ENCODE peak calls at places on chromosome 1, in ten cellular contexts. One of them, this sample, is unnamed.
A peak's percentile ranks its signal among the peaks of the same experiment; 100 is the strongest.

GRCh38 chr1:100834779-100835645 is 59.6 kb downstream of the EXTL2 start:
- DNase-seq in trophoblast cell: peak; percentile 33
- DNase-seq in SJSA1: no peak
- DNase-seq in endodermal cell: peak; percentile 67
- DNase-seq in BE2C: no peak
- DNase-seq in psoas muscle: no peak
- DNase-seq in body of pancreas: no peak
- DNase-seq in heart right ventricle: no peak
- DNase-seq in CD8-positive, alpha-beta memory T cell: no peak
- DNase-seq in CD8-positive, alpha-beta T cell: no peak
- DNase-seq in this sample: peak; percentile 5

GRCh38 chr1:7558921-7559869 is 211.9 kb upstream of the VAMP3 start:
- DNase-seq in CD8-positive, alpha-beta T cell: no peak
- DNase-seq in BE2C: no peak
- DNase-seq in body of pancreas: no peak
- DNase-seq in endodermal cell: no peak
- DNase-seq in SJSA1: no peak
- DNase-seq in heart right ventricle: no peak
- DNase-seq in CD8-positive, alpha-beta memory T cell: no peak
- DNase-seq in psoas muscle: peak; percentile 30
- DNase-seq in trophoblast cell: no peak
- DNase-seq in this sample: no peak

GRCh38 chr1:10834770-10835412 is 38.4 kb upstream of the CASZ1 start:
- DNase-seq in SJSA1: no peak
- DNase-seq in psoas muscle: no peak
- DNase-seq in body of pancreas: no peak
- DNase-seq in heart right ventricle: no peak
- DNase-seq in endodermal cell: no peak
- DNase-seq in CD8-positive, alpha-beta T cell: no peak
- DNase-seq in trophoblast cell: no peak
- DNase-seq in CD8-positive, alpha-beta memory T cell: no peak
- DNase-seq in BE2C: no peak
- DNase-seq in this sample: no peak

GRCh38 chr1:38559180-38559874 is 300.2 kb downstream of the RRAGC start:
- DNase-seq in CD8-positive, alpha-beta T cell: peak; percentile 82
- DNase-seq in psoas muscle: no peak
- DNase-seq in SJSA1: no peak
- DNase-seq in endodermal cell: peak; percentile 65
- DNase-seq in body of pancreas: peak; percentile 18
- DNase-seq in BE2C: no peak
- DNase-seq in heart right ventricle: no peak
- DNase-seq in trophoblast cell: no peak
- DNase-seq in CD8-positive, alpha-beta memory T cell: peak; percentile 74
- DNase-seq in this sample: no peak

GRCh38 chr1:64884261-64885040 is 81.9 kb downstream of the JAK1 start:
- DNase-seq in SJSA1: no peak
- DNase-seq in body of pancreas: no peak
- DNase-seq in CD8-positive, alpha-beta T cell: no peak
- DNase-seq in CD8-positive, alpha-beta memory T cell: no peak
- DNase-seq in trophoblast cell: no peak
- DNase-seq in BE2C: no peak
- DNase-seq in psoas muscle: no peak
- DNase-seq in endodermal cell: no peak
- DNase-seq in heart right ventricle: no peak
- DNase-seq in this sample: no peak

GRCh38 chr1:1137256-1138045 is 21.6 kb upstream of the C1orf159 start:
- DNase-seq in SJSA1: no peak
- DNase-seq in CD8-positive, alpha-beta T cell: peak; percentile 75
- DNase-seq in endodermal cell: no peak
- DNase-seq in body of pancreas: no peak
- DNase-seq in heart right ventricle: no peak
- DNase-seq in trophoblast cell: no peak
- DNase-seq in CD8-positive, alpha-beta memory T cell: peak; percentile 67
- DNase-seq in BE2C: no peak
- DNase-seq in psoas muscle: no peak
- DNase-seq in this sample: no peak

GRCh38 chr1:93707956-93708355 is 26.3 kb upstream of the BCAR3 start:
- DNase-seq in CD8-positive, alpha-beta memory T cell: no peak
- DNase-seq in psoas muscle: no peak
- DNase-seq in endodermal cell: no peak
- DNase-seq in heart right ventricle: no peak
- DNase-seq in CD8-positive, alpha-beta T cell: no peak
- DNase-seq in SJSA1: no peak
- DNase-seq in BE2C: no peak
- DNase-seq in body of pancreas: no peak
- DNase-seq in trophoblast cell: no peak
- DNase-seq in this sample: no peak

GRCh38 chr1:16151985-16152384 is 3.9 kb downstream of the EPHA2 start:
- DNase-seq in psoas muscle: no peak
- DNase-seq in BE2C: no peak
- DNase-seq in CD8-positive, alpha-beta T cell: no peak
- DNase-seq in CD8-positive, alpha-beta memory T cell: no peak
- DNase-seq in trophoblast cell: no peak
- DNase-seq in heart right ventricle: no peak
- DNase-seq in body of pancreas: no peak
- DNase-seq in SJSA1: no peak
- DNase-seq in endodermal cell: no peak
- DNase-seq in this sample: no peak

GRCh38 chr1:6621429-6622391 is 3.0 kb upstream of the THAP3 start:
- DNase-seq in heart right ventricle: no peak
- DNase-seq in body of pancreas: no peak
- DNase-seq in BE2C: no peak
- DNase-seq in endodermal cell: no peak
- DNase-seq in SJSA1: no peak
- DNase-seq in trophoblast cell: peak; percentile 17
- DNase-seq in CD8-positive, alpha-beta memory T cell: no peak
- DNase-seq in psoas muscle: no peak
- DNase-seq in CD8-positive, alpha-beta T cell: no peak
- DNase-seq in this sample: no peak

DNA sequence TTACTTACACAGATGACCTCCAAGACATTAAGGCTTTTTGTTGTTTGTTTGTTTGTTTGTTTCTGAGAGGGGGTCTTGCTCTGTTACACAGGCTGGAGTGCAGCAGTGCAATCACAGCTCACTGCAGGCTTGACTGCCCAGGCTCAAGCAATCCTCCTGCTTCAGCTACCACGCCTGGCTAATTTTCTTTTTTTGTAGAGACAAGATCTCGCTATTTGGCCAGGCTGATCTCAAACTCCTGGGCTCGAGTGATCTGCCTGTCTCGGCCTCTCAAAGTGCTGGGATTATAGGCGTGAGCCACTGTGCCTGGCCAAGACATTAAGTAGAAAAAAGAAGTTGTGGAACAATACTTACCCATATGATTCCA is 30.2 kb upstream of the ID3 start:
- DNase-seq in BE2C: peak; percentile 15
- DNase-seq in trophoblast cell: no peak
- DNase-seq in heart right ventricle: no peak
- DNase-seq in CD8-positive, alpha-beta memory T cell: no peak
- DNase-seq in body of pancreas: no peak
- DNase-seq in endodermal cell: no peak
- DNase-seq in psoas muscle: no peak
- DNase-seq in CD8-positive, alpha-beta T cell: no peak
- DNase-seq in SJSA1: no peak
- DNase-seq in this sample: no peak
- H3K4me1 ChIP-seq in BE2C: peaks cover 12% of the 10 kb centered on the region
- H3K4me1 ChIP-seq in trophoblast cell: peaks cover 28% of the 10 kb centered on the region
- H3K4me1 ChIP-seq in heart right ventricle: peaks cover 55% of the 10 kb centered on the region
- H3K4me1 ChIP-seq in CD8-positive, alpha-beta memory T cell: peaks cover 41% of the 10 kb centered on the region
- H3K4me1 ChIP-seq in body of pancreas: peaks cover 29% of the 10 kb centered on the region
- H3K4me1 ChIP-seq in endodermal cell: peaks cover 13% of the 10 kb centered on the region
- H3K4me1 ChIP-seq in psoas muscle: peaks cover 41% of the 10 kb centered on the region
- H3K4me1 ChIP-seq in CD8-positive, alpha-beta T cell: peaks cover 43% of the 10 kb centered on the region
- H3K4me1 ChIP-seq in SJSA1: peaks cover 13% of the 10 kb centered on the region
- H3K4me1 ChIP-seq in this sample: peaks cover 6% of the 10 kb centered on the region

GRCh38 chr1:223249854-223250631 is 107.0 kb upstream of the TLR5 start:
- DNase-seq in BE2C: no peak
- DNase-seq in body of pancreas: peak; percentile 39
- DNase-seq in CD8-positive, alpha-beta T cell: no peak
- DNase-seq in psoas muscle: no peak
- DNase-seq in endodermal cell: no peak
- DNase-seq in CD8-positive, alpha-beta memory T cell: no peak
- DNase-seq in heart right ventricle: no peak
- DNase-seq in SJSA1: no peak
- DNase-seq in trophoblast cell: peak; percentile 98
- DNase-seq in this sample: no peak

GRCh38 chr1:223246468-223246867 is 103.4 kb upstream of the TLR5 start:
- DNase-seq in psoas muscle: no peak
- DNase-seq in CD8-positive, alpha-beta T cell: no peak
- DNase-seq in BE2C: no peak
- DNase-seq in trophoblast cell: no peak
- DNase-seq in SJSA1: peak; percentile 31
- DNase-seq in endodermal cell: peak; percentile 24
- DNase-seq in body of pancreas: no peak
- DNase-seq in CD8-positive, alpha-beta memory T cell: no peak
- DNase-seq in heart right ventricle: no peak
- DNase-seq in this sample: no peak

GRCh38 chr1:223248001-223248786 is 105.1 kb upstream of the TLR5 start:
- DNase-seq in psoas muscle: no peak
- DNase-seq in trophoblast cell: no peak
- DNase-seq in CD8-positive, alpha-beta memory T cell: no peak
- DNase-seq in endodermal cell: no peak
- DNase-seq in BE2C: no peak
- DNase-seq in heart right ventricle: no peak
- DNase-seq in CD8-positive, alpha-beta T cell: no peak
- DNase-seq in SJSA1: no peak
- DNase-seq in body of pancreas: no peak
- DNase-seq in this sample: no peak

GRCh38 chr1:223250632-223251015 is 107.6 kb upstream of the TLR5 start:
- DNase-seq in CD8-positive, alpha-beta T cell: no peak
- DNase-seq in CD8-positive, alpha-beta memory T cell: no peak
- DNase-seq in psoas muscle: no peak
- DNase-seq in endodermal cell: no peak
- DNase-seq in body of pancreas: no peak
- DNase-seq in SJSA1: no peak
- DNase-seq in heart right ventricle: no peak
- DNase-seq in BE2C: no peak
- DNase-seq in trophoblast cell: no peak
- DNase-seq in this sample: no peak

DNA sequence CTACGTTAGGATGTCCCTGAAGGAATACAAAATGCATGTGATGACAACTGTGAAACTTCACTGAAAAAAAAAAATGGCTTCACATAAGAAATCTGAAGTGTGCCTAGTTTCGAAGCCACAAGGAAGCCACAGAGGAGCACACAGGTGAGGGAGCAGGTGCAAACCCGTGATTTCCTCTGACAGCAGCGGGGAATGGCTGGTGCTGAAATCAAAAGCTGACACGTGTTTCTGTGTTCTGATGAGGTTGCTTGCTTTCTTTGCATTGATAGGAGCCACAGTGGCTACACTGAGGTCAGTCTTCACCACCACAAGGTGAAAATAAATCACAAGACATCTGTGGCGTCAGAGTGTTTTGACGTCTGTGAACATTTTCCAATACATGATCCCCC is 105.7 kb upstream of the TLR5 start:
- DNase-seq in trophoblast cell: no peak
- DNase-seq in CD8-positive, alpha-beta memory T cell: peak; percentile 44
- DNase-seq in CD8-positive, alpha-beta T cell: peak; percentile 48
- DNase-seq in heart right ventricle: no peak
- DNase-seq in BE2C: no peak
- DNase-seq in body of pancreas: no peak
- DNase-seq in psoas muscle: no peak
- DNase-seq in endodermal cell: no peak
- DNase-seq in SJSA1: no peak
- DNase-seq in this sample: no peak
- H3K4me1 ChIP-seq in trophoblast cell: no peaks in the 10 kb centered on the region
- H3K4me1 ChIP-seq in CD8-positive, alpha-beta memory T cell: peaks cover 37% of the 10 kb centered on the region
- H3K4me1 ChIP-seq in CD8-positive, alpha-beta T cell: peaks cover 23% of the 10 kb centered on the region
- H3K4me1 ChIP-seq in heart right ventricle: no peaks in the 10 kb centered on the region
- H3K4me1 ChIP-seq in BE2C: no peaks in the 10 kb centered on the region
- H3K4me1 ChIP-seq in body of pancreas: peaks cover 23% of the 10 kb centered on the region
- H3K4me1 ChIP-seq in psoas muscle: no peaks in the 10 kb centered on the region
- H3K4me1 ChIP-seq in endodermal cell: no peaks in the 10 kb centered on the region
- H3K4me1 ChIP-seq in SJSA1: peaks cover 11% of the 10 kb centered on the region
- H3K4me1 ChIP-seq in this sample: no peaks in the 10 kb centered on the region

DNA sequence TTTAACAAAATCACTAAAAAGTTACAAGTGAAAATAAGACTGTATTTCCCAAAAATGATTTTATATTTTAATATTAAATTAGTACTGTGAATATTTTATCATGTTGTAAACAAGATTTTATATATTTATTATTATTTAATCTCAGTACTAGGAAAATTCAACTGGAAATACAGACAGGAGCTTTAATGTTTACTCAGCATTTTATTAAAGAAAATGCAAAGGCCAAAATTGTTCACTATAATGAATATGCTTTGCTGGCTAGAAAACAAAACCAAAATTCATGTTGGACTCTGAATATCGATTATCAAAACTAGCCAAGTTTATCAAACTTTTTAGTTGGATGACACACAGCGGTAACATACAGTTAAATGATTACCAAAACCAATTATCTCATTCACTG is 782.3 kb downstream of the AMY1C start:
- DNase-seq in psoas muscle: no peak
- DNase-seq in trophoblast cell: no peak
- DNase-seq in BE2C: no peak
- DNase-seq in CD8-positive, alpha-beta T cell: no peak
- DNase-seq in SJSA1: no peak
- DNase-seq in heart right ventricle: no peak
- DNase-seq in CD8-positive, alpha-beta memory T cell: no peak
- DNase-seq in body of pancreas: no peak
- DNase-seq in endodermal cell: no peak
- DNase-seq in this sample: no peak
- H3K4me1 ChIP-seq in psoas muscle: no peaks in the 10 kb centered on the region
- H3K4me1 ChIP-seq in trophoblast cell: no peaks in the 10 kb centered on the region
- H3K4me1 ChIP-seq in BE2C: no peaks in the 10 kb centered on the region
- H3K4me1 ChIP-seq in CD8-positive, alpha-beta T cell: no peaks in the 10 kb centered on the region
- H3K4me1 ChIP-seq in SJSA1: no peaks in the 10 kb centered on the region
- H3K4me1 ChIP-seq in heart right ventricle: no peaks in the 10 kb centered on the region
- H3K4me1 ChIP-seq in CD8-positive, alpha-beta memory T cell: no peaks in the 10 kb centered on the region
- H3K4me1 ChIP-seq in body of pancreas: no peaks in the 10 kb centered on the region
- H3K4me1 ChIP-seq in endodermal cell: no peaks in the 10 kb centered on the region
- H3K4me1 ChIP-seq in this sample: no peaks in the 10 kb centered on the region

GRCh38 chr1:242712248-242712647 is 187.8 kb upstream of the PLD5 start:
- DNase-seq in SJSA1: no peak
- DNase-seq in body of pancreas: no peak
- DNase-seq in CD8-positive, alpha-beta memory T cell: no peak
- DNase-seq in CD8-positive, alpha-beta T cell: no peak
- DNase-seq in trophoblast cell: no peak
- DNase-seq in BE2C: no peak
- DNase-seq in psoas muscle: no peak
- DNase-seq in heart right ventricle: no peak
- DNase-seq in endodermal cell: no peak
- DNase-seq in this sample: no peak
- H3K4me1 ChIP-seq in SJSA1: no peaks in the 10 kb centered on the region
- H3K4me1 ChIP-seq in body of pancreas: no peaks in the 10 kb centered on the region
- H3K4me1 ChIP-seq in CD8-positive, alpha-beta memory T cell: no peaks in the 10 kb centered on the region
- H3K4me1 ChIP-seq in CD8-positive, alpha-beta T cell: no peaks in the 10 kb centered on the region
- H3K4me1 ChIP-seq in trophoblast cell: peaks cover 3% of the 10 kb centered on the region
- H3K4me1 ChIP-seq in BE2C: no peaks in the 10 kb centered on the region
- H3K4me1 ChIP-seq in psoas muscle: no peaks in the 10 kb centered on the region
- H3K4me1 ChIP-seq in heart right ventricle: no peaks in the 10 kb centered on the region
- H3K4me1 ChIP-seq in endodermal cell: no peaks in the 10 kb centered on the region
- H3K4me1 ChIP-seq in this sample: no peaks in the 10 kb centered on the region

DNA sequence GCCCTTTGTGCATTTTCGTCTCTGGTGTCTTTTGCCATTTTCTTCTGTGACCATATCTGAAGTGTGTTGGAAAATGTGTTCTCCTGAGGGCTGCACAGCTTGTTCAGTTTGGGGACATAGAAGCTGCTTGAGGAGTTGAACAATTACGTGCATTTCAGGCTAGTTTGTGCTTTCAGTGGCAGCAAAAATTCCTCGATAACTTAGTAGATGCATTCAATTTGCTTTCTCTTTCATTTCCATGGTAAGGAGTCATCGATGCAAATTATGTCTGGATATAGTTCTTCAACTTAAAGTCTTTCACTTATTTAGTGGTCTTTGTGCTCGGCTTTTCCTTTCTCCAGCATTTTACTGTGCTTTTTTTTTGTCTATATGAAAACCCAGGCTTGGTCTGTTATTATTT is 441.5 kb downstream of the PLA2G4A start:
- DNase-seq in trophoblast cell: no peak
- DNase-seq in heart right ventricle: no peak
- DNase-seq in CD8-positive, alpha-beta memory T cell: no peak
- DNase-seq in CD8-positive, alpha-beta T cell: no peak
- DNase-seq in psoas muscle: no peak
- DNase-seq in BE2C: no peak
- DNase-seq in endodermal cell: no peak
- DNase-seq in SJSA1: no peak
- DNase-seq in body of pancreas: no peak
- DNase-seq in this sample: no peak
- H3K4me1 ChIP-seq in trophoblast cell: peaks cover 3% of the 10 kb centered on the region
- H3K4me1 ChIP-seq in heart right ventricle: no peaks in the 10 kb centered on the region
- H3K4me1 ChIP-seq in CD8-positive, alpha-beta memory T cell: no peaks in the 10 kb centered on the region
- H3K4me1 ChIP-seq in CD8-positive, alpha-beta T cell: no peaks in the 10 kb centered on the region
- H3K4me1 ChIP-seq in psoas muscle: no peaks in the 10 kb centered on the region
- H3K4me1 ChIP-seq in BE2C: no peaks in the 10 kb centered on the region
- H3K4me1 ChIP-seq in endodermal cell: peaks cover 5% of the 10 kb centered on the region
- H3K4me1 ChIP-seq in SJSA1: no peaks in the 10 kb centered on the region
- H3K4me1 ChIP-seq in body of pancreas: no peaks in the 10 kb centered on the region
- H3K4me1 ChIP-seq in this sample: no peaks in the 10 kb centered on the region

This sample was measured in NT2/D1.